ENCODE peak calls at places on chromosome 2, in four cellular contexts. One of them, this sample, is unnamed. For H3K36me3 and H3K4me1, the result is how much of the 10 kb centered on the place peaks cover.

GRCh38 chr2:241882090-241882625 is 12.6 kb downstream of the RTP5 start:
- DNase-seq in kidney: peak
- DNase-seq in K562: peak
- DNase-seq in adrenal gland: peak
- DNase-seq in this sample: no peak

GRCh38 chr2:7012141-7012809 is 95.1 kb downstream of the RNF144A start:
- DNase-seq in K562: no peak
- DNase-seq in kidney: no peak
- DNase-seq in adrenal gland: no peak
- DNase-seq in this sample: peak

GRCh38 chr2:176093889-176094232 is 1.3 kb downstream of the HOXD13 start:
- DNase-seq in adrenal gland: no peak
- DNase-seq in K562: no peak
- DNase-seq in kidney: no peak
- DNase-seq in this sample: no peak

GRCh38 chr2:221518937-221519635 is 53.0 kb downstream of the EPHA4 start:
- DNase-seq in adrenal gland: peak
- DNase-seq in kidney: no peak
- DNase-seq in K562: no peak
- DNase-seq in this sample: no peak

GRCh38 chr2:26185304-26185928 is 12.5 kb downstream of the GAREM2 start:
- DNase-seq in adrenal gland: no peak
- DNase-seq in K562: no peak
- DNase-seq in kidney: no peak
- DNase-seq in this sample: peak

GRCh38 chr2:163734911-163735691 is 707 bp downstream of the FIGN start:
- DNase-seq in kidney: no peak
- DNase-seq in K562: no peak
- DNase-seq in adrenal gland: no peak
- DNase-seq in this sample: peak

GRCh38 chr2:155026646-155027045 is 328.2 kb downstream of the KCNJ3 start:
- DNase-seq in adrenal gland: no peak
- DNase-seq in kidney: no peak
- DNase-seq in K562: no peak
- DNase-seq in this sample: no peak

GRCh38 chr2:222671259-222672067 is at the start of gene MOGAT1:
- DNase-seq in kidney: peak
- DNase-seq in K562: no peak
- DNase-seq in adrenal gland: peak
- DNase-seq in this sample: peak

GRCh38 chr2:38648107-38648761 is 17.7 kb upstream of the GALM start:
- DNase-seq in kidney: no peak
- DNase-seq in adrenal gland: no peak
- DNase-seq in K562: no peak
- DNase-seq in this sample: no peak

GRCh38 chr2:195645413-195645812 is 11.6 kb upstream of the SLC39A10 start:
- DNase-seq in K562: no peak
- DNase-seq in adrenal gland: no peak
- DNase-seq in kidney: no peak
- DNase-seq in this sample: no peak

GRCh38 chr2:187169108-187169713 is 278.8 kb downstream of the CALCRL start:
- DNase-seq in K562: no peak
- DNase-seq in adrenal gland: no peak
- DNase-seq in kidney: no peak
- DNase-seq in this sample: no peak

GRCh38 chr2:100818606-100819364 is 1.2 kb upstream of the NPAS2 start:
- DNase-seq in K562: no peak
- DNase-seq in kidney: peak
- DNase-seq in adrenal gland: peak
- DNase-seq in this sample: peak

GRCh38 chr2:195664528-195664927 is 7.5 kb downstream of the SLC39A10 start:
- DNase-seq in kidney: no peak
- DNase-seq in K562: no peak
- DNase-seq in adrenal gland: no peak
- DNase-seq in this sample: peak

GRCh38 chr2:96693286-96694200 is 46.3 kb downstream of the LMAN2L start:
- DNase-seq in adrenal gland: no peak
- DNase-seq in K562: no peak
- DNase-seq in kidney: no peak
- DNase-seq in this sample: no peak

GRCh38 chr2:47917562-47917961 is 11.3 kb upstream of the FBXO11 start:
- DNase-seq in kidney: no peak
- DNase-seq in K562: no peak
- DNase-seq in adrenal gland: no peak
- DNase-seq in this sample: no peak

GRCh38 chr2:176161817-176162626 is 4.9 kb downstream of the HOXD3 start:
- DNase-seq in kidney: no peak
- DNase-seq in K562: no peak
- DNase-seq in adrenal gland: no peak
- DNase-seq in this sample: peak

GRCh38 chr2:6990871-6991270 is 73.7 kb downstream of the RNF144A start:
- DNase-seq in kidney: no peak
- DNase-seq in K562: no peak
- DNase-seq in adrenal gland: no peak
- DNase-seq in this sample: no peak

GRCh38 chr2:160214461-160215055 is 14.5 kb upstream of the ITGB6 start:
- DNase-seq in adrenal gland: peak
- DNase-seq in K562: no peak
- DNase-seq in kidney: no peak
- DNase-seq in this sample: peak

GRCh38 chr2:69196327-69197117 is 183.5 kb downstream of the ANTXR1 start:
- DNase-seq in K562: no peak
- DNase-seq in adrenal gland: no peak
- DNase-seq in kidney: no peak
- DNase-seq in this sample: no peak

GRCh38 chr2:66555076-66555475 is 120.2 kb downstream of the MEIS1 start:
- DNase-seq in K562: no peak
- DNase-seq in kidney: no peak
- DNase-seq in adrenal gland: no peak
- DNase-seq in this sample: peak

GRCh38 chr2:45166229-45166890 is 157.1 kb upstream of the SIX2 start:
- DNase-seq in adrenal gland: no peak
- DNase-seq in kidney: no peak
- DNase-seq in K562: no peak
- DNase-seq in this sample: no peak

GRCh38 chr2:149456285-149456684 is 125.9 kb downstream of the LYPD6 start:
- DNase-seq in adrenal gland: no peak
- DNase-seq in kidney: no peak
- DNase-seq in K562: no peak
- DNase-seq in this sample: no peak

GRCh38 chr2:235608200-235608591 is 114.4 kb downstream of the AGAP1 start:
- DNase-seq in adrenal gland: no peak
- DNase-seq in K562: no peak
- DNase-seq in kidney: no peak
- DNase-seq in this sample: peak

GRCh38 chr2:177597759-177598158 is 205.2 kb downstream of the AGPS start:
- DNase-seq in kidney: no peak
- DNase-seq in K562: no peak
- DNase-seq in adrenal gland: peak
- DNase-seq in this sample: no peak

GRCh38 chr2:45353879-45354278 is 257.2 kb downstream of the SRBD1 start:
- DNase-seq in K562: no peak
- DNase-seq in adrenal gland: no peak
- DNase-seq in kidney: no peak
- DNase-seq in this sample: no peak

GRCh38 chr2:226405465-226405864 is 394.2 kb downstream of the IRS1 start:
- DNase-seq in adrenal gland: no peak
- DNase-seq in kidney: no peak
- DNase-seq in K562: no peak
- DNase-seq in this sample: no peak

GRCh38 chr2:198054299-198054698 is 249.9 kb downstream of the PLCL1 start:
- DNase-seq in K562: peak
- DNase-seq in adrenal gland: peak
- DNase-seq in kidney: no peak
- DNase-seq in this sample: peak

GRCh38 chr2:157418215-157418614 is 25.7 kb downstream of the CYTIP start:
- DNase-seq in kidney: no peak
- DNase-seq in K562: no peak
- DNase-seq in adrenal gland: no peak
- DNase-seq in this sample: no peak

GRCh38 chr2:195737531-195738162 is 80.6 kb downstream of the SLC39A10 start:
- DNase-seq in kidney: no peak
- DNase-seq in adrenal gland: no peak
- DNase-seq in K562: no peak
- DNase-seq in this sample: no peak

GRCh38 chr2:58535182-58535581 is 294.1 kb upstream of the FANCL start:
- DNase-seq in adrenal gland: no peak
- DNase-seq in kidney: no peak
- DNase-seq in K562: no peak
- DNase-seq in this sample: no peak

GRCh38 chr2:233604826-233605225 is 12.6 kb upstream of the UGT1A8 start:
- DNase-seq in K562: no peak
- DNase-seq in adrenal gland: no peak
- DNase-seq in kidney: no peak
- DNase-seq in this sample: no peak
- H3K36me3 ChIP-seq in K562: under half
- H3K36me3 ChIP-seq in adrenal gland: under half
- H3K36me3 ChIP-seq in kidney: under half
- H3K36me3 ChIP-seq in this sample: under half

DNA sequence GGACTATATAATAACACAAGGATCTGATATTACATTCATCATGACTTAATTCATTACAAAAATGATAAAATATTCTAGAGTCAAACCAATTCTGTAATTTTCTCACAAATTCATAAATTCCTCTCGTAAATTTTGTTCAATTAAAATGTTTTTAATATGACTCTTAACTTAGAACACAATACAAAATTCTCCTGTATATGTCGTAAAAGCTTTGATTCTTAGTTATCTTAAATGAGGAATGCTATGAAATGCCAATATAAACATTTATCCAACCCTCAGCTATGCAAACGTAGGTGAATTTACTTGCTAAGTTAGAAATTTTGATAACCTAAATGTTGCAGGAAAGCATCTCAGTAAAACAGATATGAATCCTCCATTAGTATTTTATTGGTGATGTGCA is 28.9 kb downstream of the ARHGAP15 start:
- DNase-seq in kidney: no peak
- DNase-seq in adrenal gland: no peak
- DNase-seq in K562: no peak
- DNase-seq in this sample: no peak
- H3K4me1 ChIP-seq in kidney: under half
- H3K4me1 ChIP-seq in adrenal gland: under half
- H3K4me1 ChIP-seq in K562: under half
- H3K4me1 ChIP-seq in this sample: under half

DNA sequence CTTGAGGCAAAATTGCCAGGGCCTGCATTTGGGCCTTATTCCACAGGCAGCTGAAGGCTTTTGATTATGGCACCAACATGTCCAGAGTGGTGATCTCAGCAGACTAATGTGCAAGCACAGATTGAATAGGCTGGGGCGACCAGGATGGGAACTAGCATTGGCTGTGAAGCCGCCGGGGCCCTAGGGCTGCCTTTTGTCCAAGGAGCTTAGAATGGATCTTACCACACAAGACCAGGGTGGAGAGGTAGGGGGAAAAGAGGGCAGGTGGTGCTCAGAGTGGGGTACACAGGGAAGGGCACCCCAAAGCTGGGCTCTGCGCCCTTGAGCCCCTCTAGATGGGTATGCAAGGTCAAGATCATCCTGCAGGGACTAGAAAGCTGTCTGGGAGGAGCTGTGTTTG is 23.1 kb downstream of the PSD4 start:
- DNase-seq in K562: no peak
- DNase-seq in adrenal gland: no peak
- DNase-seq in kidney: peak
- DNase-seq in this sample: no peak
- H3K36me3 ChIP-seq in K562: half or more
- H3K36me3 ChIP-seq in adrenal gland: under half
- H3K36me3 ChIP-seq in kidney: under half
- H3K36me3 ChIP-seq in this sample: under half

DNA sequence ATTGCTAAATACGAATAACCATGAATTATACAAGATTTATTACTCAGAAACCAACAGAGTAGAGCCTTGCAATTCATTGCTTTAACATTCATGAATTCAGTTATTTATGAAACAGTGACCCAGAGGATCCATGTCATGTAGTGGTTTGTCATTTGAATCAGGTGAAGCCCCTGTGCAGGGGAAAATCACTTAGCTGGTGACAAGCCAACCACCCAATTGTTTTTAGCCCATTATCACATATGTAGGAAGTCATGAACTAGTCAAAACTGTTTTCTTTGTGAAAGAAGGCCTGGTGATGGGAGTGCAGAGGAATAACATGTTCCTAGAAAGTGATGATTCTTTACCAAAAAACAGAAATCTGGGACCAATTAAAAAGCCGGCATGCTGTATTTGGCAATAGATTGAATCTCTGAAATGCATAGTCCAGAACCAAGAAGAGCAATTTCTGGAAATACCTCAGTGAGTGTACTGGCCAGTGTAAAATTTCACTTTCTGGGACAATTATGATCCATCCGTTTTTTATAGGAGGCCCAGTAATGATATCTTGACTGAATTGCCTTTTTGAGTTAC is 70.3 kb downstream of the CRIM1 start:
- DNase-seq in K562: no peak
- DNase-seq in kidney: no peak
- DNase-seq in adrenal gland: no peak
- DNase-seq in this sample: no peak
- H3K4me1 ChIP-seq in K562: under half
- H3K4me1 ChIP-seq in kidney: under half
- H3K4me1 ChIP-seq in adrenal gland: under half
- H3K4me1 ChIP-seq in this sample: under half

GRCh38 chr2:70726947-70727725 is 40.9 kb downstream of the ADD2 start:
- DNase-seq in adrenal gland: no peak
- DNase-seq in kidney: no peak
- DNase-seq in K562: no peak
- DNase-seq in this sample: peak
- H3K36me3 ChIP-seq in adrenal gland: under half
- H3K36me3 ChIP-seq in kidney: under half
- H3K36me3 ChIP-seq in K562: under half
- H3K36me3 ChIP-seq in this sample: under half

GRCh38 chr2:54536720-54537119 is 80.6 kb downstream of the SPTBN1 start:
- DNase-seq in kidney: no peak
- DNase-seq in adrenal gland: no peak
- DNase-seq in K562: no peak
- DNase-seq in this sample: no peak

GRCh38 chr2:54534191-54534590 is 78.1 kb downstream of the SPTBN1 start:
- DNase-seq in K562: no peak
- DNase-seq in adrenal gland: no peak
- DNase-seq in kidney: no peak
- DNase-seq in this sample: no peak

GRCh38 chr2:54535599-54536195 is 79.6 kb downstream of the SPTBN1 start:
- DNase-seq in kidney: no peak
- DNase-seq in adrenal gland: peak
- DNase-seq in K562: no peak
- DNase-seq in this sample: no peak

GRCh38 chr2:54531558-54531957 is 75.4 kb downstream of the SPTBN1 start:
- DNase-seq in adrenal gland: peak
- DNase-seq in K562: no peak
- DNase-seq in kidney: no peak
- DNase-seq in this sample: no peak

GRCh38 chr2:54534625-54535024 is 78.5 kb downstream of the SPTBN1 start:
- DNase-seq in kidney: no peak
- DNase-seq in adrenal gland: no peak
- DNase-seq in K562: no peak
- DNase-seq in this sample: no peak
- H3K4me1 ChIP-seq in kidney: under half
- H3K4me1 ChIP-seq in adrenal gland: under half
- H3K4me1 ChIP-seq in K562: under half
- H3K4me1 ChIP-seq in this sample: under half